ENCODE peak calls at places on chromosomes 1 and 21, in nine cellular contexts. W, X, Y, H, L, M, R, T and N are unnamed samples.

GRCh38 chr1:92291372-92291999 is 7.3 kb downstream of the GLMN start:
- DNase-seq in W (no peak), X (no peak), Y (peak), H (peak), L (no peak), M (no peak), R (peak), T (peak), N (no peak)

GRCh38 chr1:236209713-236210112 is 67.4 kb downstream of the GPR137B start:
- DNase-seq in W (no peak), X (no peak), Y (no peak), H (no peak), L (no peak), M (no peak), R (no peak), T (no peak), N (no peak)

GRCh38 chr1:46556822-46557221 is 5.4 kb upstream of the KNCN start:
- DNase-seq in W (no peak), X (no peak), Y (no peak), H (no peak), L (no peak), M (no peak), R (no peak), T (no peak), N (no peak)

GRCh38 chr1:44655609-44656008 is 18.7 kb downstream of the TMEM53 start:
- DNase-seq in W (no peak), X (no peak), Y (no peak), H (no peak), L (no peak), M (no peak), R (peak), T (peak), N (no peak)

GRCh38 chr1:243233908-243234307 is 21.2 kb downstream of the CEP170 start:
- DNase-seq in W (no peak), X (no peak), Y (no peak), H (no peak), L (no peak), M (no peak), R (no peak), T (no peak), N (no peak)

GRCh38 chr21:43825610-43825935 is 36.2 kb downstream of the RRP1 start:
- DNase-seq in W (no peak), X (no peak), Y (no peak), H (no peak), L (no peak), M (no peak), R (no peak), T (no peak), N (no peak)

GRCh38 chr1:93770640-93771039 is 89.0 kb upstream of the BCAR3 start:
- DNase-seq in W (no peak), X (no peak), Y (no peak), H (no peak), L (no peak), M (no peak), R (no peak), T (peak), N (no peak)

GRCh38 chr1:109687641-109688499 is at the start of gene GSTM1:
- DNase-seq in W (peak), X (peak), Y (no peak), H (no peak), L (no peak), M (peak), R (no peak), T (peak), N (no peak)

GRCh38 chr1:27864264-27864895 is 8.0 kb upstream of the THEMIS2 start:
- DNase-seq in W (no peak), X (no peak), Y (no peak), H (no peak), L (peak), M (no peak), R (no peak), T (no peak), N (no peak)

GRCh38 chr1:10585242-10585641 is 110.5 kb downstream of the PEX14 start:
- DNase-seq in W (no peak), X (no peak), Y (no peak), H (no peak), L (no peak), M (no peak), R (no peak), T (no peak), N (no peak)

GRCh38 chr1:51594716-51595115 is 22.2 kb upstream of the OSBPL9 start:
- DNase-seq in W (no peak), X (no peak), Y (no peak), H (no peak), L (no peak), M (no peak), R (no peak), T (no peak), N (no peak)

GRCh38 chr1:93671090-93671743 is 10.4 kb downstream of the BCAR3 start:
- DNase-seq in W (no peak), X (no peak), Y (no peak), H (no peak), L (no peak), M (no peak), R (no peak), T (peak), N (no peak)

GRCh38 chr1:66262233-66262632 is 271.7 kb upstream of the SGIP1 start:
- DNase-seq in W (no peak), X (no peak), Y (no peak), H (no peak), L (no peak), M (no peak), R (no peak), T (peak), N (no peak)

GRCh38 chr21:32753818-32754610 is 17.5 kb downstream of the PAXBP1 start:
- DNase-seq in W (no peak), X (no peak), Y (no peak), H (no peak), L (no peak), M (no peak), R (no peak), T (no peak), N (no peak)

GRCh38 chr1:54460861-54461382 is 54.7 kb upstream of the SSBP3 start:
- DNase-seq in W (no peak), X (no peak), Y (no peak), H (no peak), L (no peak), M (no peak), R (no peak), T (no peak), N (no peak)

GRCh38 chr1:9350011-9350907 is 57.6 kb downstream of the SPSB1 start:
- DNase-seq in W (no peak), X (no peak), Y (no peak), H (no peak), L (no peak), M (no peak), R (no peak), T (no peak), N (no peak)

GRCh38 chr1:12436817-12437599 is 181.0 kb downstream of the DHRS3 start:
- DNase-seq in W (no peak), X (no peak), Y (no peak), H (no peak), L (no peak), M (no peak), R (no peak), T (no peak), N (no peak)

GRCh38 chr1:10793129-10793651 is 3.3 kb downstream of the CASZ1 start:
- DNase-seq in W (no peak), X (no peak), Y (no peak), H (peak), L (no peak), M (no peak), R (no peak), T (peak), N (no peak)

GRCh38 chr1:184457500-184457899 is 70.7 kb downstream of the C1orf21 start:
- DNase-seq in W (no peak), X (no peak), Y (no peak), H (no peak), L (no peak), M (no peak), R (peak), T (no peak), N (no peak)

GRCh38 chr1:3031401-3032221 is 10.3 kb downstream of the ACTRT2 start:
- DNase-seq in W (no peak), X (no peak), Y (no peak), H (no peak), L (no peak), M (no peak), R (no peak), T (no peak), N (no peak)

GRCh38 chr1:248823517-248824001 is 2.2 kb downstream of the SH3BP5L start:
- DNase-seq in W (no peak), X (no peak), Y (no peak), H (no peak), L (no peak), M (no peak), R (peak), T (peak), N (no peak)

GRCh38 chr21:16280731-16281130 is 550.9 kb downstream of the USP25 start:
- DNase-seq in W (no peak), X (no peak), Y (no peak), H (no peak), L (no peak), M (no peak), R (no peak), T (no peak), N (no peak)

GRCh38 chr1:171172471-171172870 is 12.6 kb upstream of the FMO2 start:
- DNase-seq in W (no peak), X (no peak), Y (no peak), H (no peak), L (no peak), M (no peak), R (no peak), T (no peak), N (no peak)

GRCh38 chr1:154862927-154863701 is 7.0 kb downstream of the KCNN3 start:
- DNase-seq in W (no peak), X (no peak), Y (no peak), H (no peak), L (no peak), M (no peak), R (no peak), T (peak), N (no peak)

GRCh38 chr1:115877511-115877910 is 36.6 kb upstream of the NHLH2 start:
- DNase-seq in W (no peak), X (no peak), Y (peak), H (no peak), L (no peak), M (no peak), R (no peak), T (peak), N (no peak)